ENCODE peak calls at places on chromosomes 4 and X, in eight cellular contexts. J is fibroblast of lung; B is activated T-cell treated with anti-CD3 and anti-CD28 coated beads, Interleukin-2, amount 50 U/mL, for 48 hours; U is MV-4-11; G is NCI-H460; Y is T-cell; A is activated gamma-delta T cell; N is NB4. S is an unnamed sample.

GRCh38 chr4:75916091-75916661 is 13.9 kb upstream of the PPEF2 start:
- DNase-seq in J (peak), B (no peak), U (peak), G (no peak), Y (peak), A (no peak), N (peak), S (no peak)

GRCh38 chrX:145821291-145821897 is 3.8 kb downstream of the SLITRK2 start:
- DNase-seq in J (peak), B (no peak), U (no peak), G (no peak), Y (no peak), A (no peak), N (no peak), S (no peak)

GRCh38 chr4:56627985-56628384 is 53.1 kb downstream of the HOPX start:
- DNase-seq in J (no peak), B (no peak), U (no peak), G (no peak), Y (no peak), A (no peak), N (no peak), S (no peak)

GRCh38 chrX:132004728-132005127 is 18.4 kb upstream of the STK26 start:
- DNase-seq in J (no peak), B (no peak), U (peak), G (no peak), Y (no peak), A (no peak), N (peak), S (no peak)

GRCh38 chrX:129833153-129834004 is 10.3 kb downstream of the ZDHHC9 start:
- DNase-seq in J (peak), B (no peak), U (no peak), G (no peak), Y (no peak), A (no peak), N (no peak), S (peak)

GRCh38 chrX:50430917-50431316 is 39.7 kb downstream of the DGKK start:
- DNase-seq in J (no peak), B (no peak), U (peak), G (no peak), Y (no peak), A (no peak), N (peak), S (no peak)

GRCh38 chrX:140525448-140525847 is 20.6 kb upstream of the SOX3 start:
- DNase-seq in J (peak), B (no peak), U (no peak), G (no peak), Y (no peak), A (no peak), N (no peak), S (no peak)

GRCh38 chr4:38723726-38724506 is 58.9 kb downstream of the TLR10 start:
- DNase-seq in J (no peak), B (no peak), U (no peak), G (no peak), Y (no peak), A (no peak), N (no peak), S (no peak)

GRCh38 chr4:166875821-166876220 is 358.5 kb downstream of the SPOCK3 start:
- DNase-seq in J (no peak), B (no peak), U (no peak), G (no peak), Y (no peak), A (no peak), N (no peak), S (no peak)

GRCh38 chr4:76090241-76090691 is 15.8 kb downstream of the ART3 start:
- DNase-seq in J (peak), B (no peak), U (peak), G (no peak), Y (peak), A (no peak), N (peak), S (peak)

GRCh38 chrX:134406230-134406794 is 53.7 kb upstream of the HPRT1 start:
- DNase-seq in J (no peak), B (no peak), U (peak), G (no peak), Y (no peak), A (no peak), N (peak), S (no peak)

GRCh38 chr4:141388483-141388882 is 167.8 kb downstream of the ZNF330 start:
- DNase-seq in J (peak), B (no peak), U (no peak), G (no peak), Y (no peak), A (no peak), N (no peak), S (peak)

GRCh38 chrX:30635630-30636029 is 17.6 kb upstream of the GK start:
- DNase-seq in J (peak), B (no peak), U (no peak), G (no peak), Y (no peak), A (no peak), N (peak), S (no peak)

GRCh38 chr4:125266901-125267601 is 47.7 kb upstream of the FAT4 start:
- DNase-seq in J (peak), B (no peak), U (no peak), G (no peak), Y (no peak), A (no peak), N (no peak), S (peak)

GRCh38 chrX:142250502-142250901 is 45.4 kb upstream of the MAGEC2 start:
- DNase-seq in J (no peak), B (no peak), U (no peak), G (no peak), Y (no peak), A (no peak), N (no peak), S (no peak)

GRCh38 chr4:115844180-115844579 is 730.8 kb upstream of the NDST4 start:
- DNase-seq in J (no peak), B (no peak), U (no peak), G (no peak), Y (no peak), A (no peak), N (no peak), S (no peak)

GRCh38 chr4:15755321-15755750 is 22.8 kb upstream of the CD38 start:
- DNase-seq in J (peak), B (peak), U (peak), G (no peak), Y (no peak), A (no peak), N (no peak), S (no peak)

S was measured in BJ.